ENCODE peak calls at places on chromosomes 3 and 15, in ten cellular contexts. U, C, H, W, N, E, Z, G, J and S are unnamed samples.

GRCh38 chr3:71962561-71963240 is 177.8 kb upstream of the PROK2 start:
- DNase-seq in U (no peak), C (no peak), H (no peak), W (no peak), N (no peak), E (no peak), Z (no peak), G (no peak), J (no peak), S (no peak)

GRCh38 chr15:78335985-78336384 is 4.2 kb upstream of the CRABP1 start:
- DNase-seq in U (no peak), C (no peak), H (no peak), W (no peak), N (no peak), E (no peak), Z (no peak), G (no peak), J (no peak), S (no peak)

GRCh38 chr3:31934018-31934417 is 47.0 kb downstream of the OSBPL10 start:
- DNase-seq in U (no peak), C (no peak), H (no peak), W (no peak), N (no peak), E (peak; percentile 40), Z (no peak), G (no peak), J (no peak), S (no peak)

GRCh38 chr15:27679203-27679602 is 419.9 kb downstream of the OCA2 start:
- DNase-seq in U (no peak), C (no peak), H (no peak), W (no peak), N (no peak), E (no peak), Z (no peak), G (no peak), J (no peak), S (no peak)

GRCh38 chr3:171551296-171551695 is 91.1 kb upstream of the TNIK start:
- DNase-seq in U (no peak), C (no peak), H (no peak), W (no peak), N (no peak), E (no peak), Z (no peak), G (no peak), J (no peak), S (no peak)

GRCh38 chr3:10400050-10400748 is 79.3 kb upstream of the SEC13 start:
- DNase-seq in U (no peak), C (no peak), H (no peak), W (no peak), N (no peak), E (no peak), Z (no peak), G (no peak), J (no peak), S (no peak)

GRCh38 chr3:37938011-37938410 is 52.6 kb upstream of the VILL start:
- DNase-seq in U (no peak), C (no peak), H (no peak), W (no peak), N (no peak), E (no peak), Z (no peak), G (no peak), J (no peak), S (no peak)

GRCh38 chr15:85766007-85766831 is 28.5 kb downstream of the KLHL25 start:
- DNase-seq in U (no peak), C (no peak), H (no peak), W (no peak), N (no peak), E (no peak), Z (no peak), G (no peak), J (no peak), S (no peak)

GRCh38 chr15:75138016-75138999 is 63.4 kb upstream of the C15orf39 start:
- DNase-seq in U (no peak), C (no peak), H (no peak), W (no peak), N (no peak), E (peak; percentile 40), Z (no peak), G (no peak), J (no peak), S (no peak)

GRCh38 chr3:60696559-60697125 is 554.6 kb downstream of the FHIT start:
- DNase-seq in U (no peak), C (no peak), H (no peak), W (no peak), N (no peak), E (no peak), Z (no peak), G (no peak), J (no peak), S (no peak)

GRCh38 chr3:196740476-196741400 is 1.1 kb downstream of the PAK2 start:
- DNase-seq in U (no peak), C (peak; percentile 15), H (peak; percentile 18), W (peak; percentile 17), N (no peak), E (peak; percentile 66), Z (no peak), G (no peak), J (no peak), S (no peak)

GRCh38 chr3:32493437-32494414 is 8.9 kb downstream of the CMTM6 start:
- DNase-seq in U (no peak), C (no peak), H (no peak), W (no peak), N (no peak), E (peak; percentile 47), Z (no peak), G (no peak), J (no peak), S (no peak)

GRCh38 chr3:135040321-135041110 is 245.5 kb downstream of the EPHB1 start:
- DNase-seq in U (no peak), C (no peak), H (no peak), W (no peak), N (no peak), E (no peak), Z (no peak), G (no peak), J (no peak), S (no peak)

GRCh38 chr3:167700046-167700445 is 34.6 kb downstream of the PDCD10 start:
- DNase-seq in U (no peak), C (no peak), H (no peak), W (no peak), N (no peak), E (no peak), Z (no peak), G (no peak), J (no peak), S (no peak)

GRCh38 chr3:38723569-38724391 is 74.3 kb upstream of the SCN5A start:
- DNase-seq in U (no peak), C (no peak), H (no peak), W (peak; percentile 57), N (no peak), E (peak; percentile 12), Z (no peak), G (no peak), J (no peak), S (peak; percentile 5)

GRCh38 chr15:88663216-88663615 is 24.4 kb downstream of the ISG20 start:
- DNase-seq in U (peak; percentile 53), C (no peak), H (no peak), W (no peak), N (no peak), E (peak; percentile 34), Z (peak; percentile 25), G (no peak), J (no peak), S (peak; percentile 74)

GRCh38 chr3:132592211-132592610 is 4.9 kb upstream of the ACKR4 start:
- DNase-seq in U (no peak), C (no peak), H (no peak), W (no peak), N (no peak), E (no peak), Z (no peak), G (no peak), J (no peak), S (no peak)

GRCh38 chr3:123758081-123758564 is 126.0 kb downstream of the MYLK start:
- DNase-seq in U (no peak), C (no peak), H (no peak), W (no peak), N (no peak), E (no peak), Z (no peak), G (no peak), J (no peak), S (no peak)
- H3K27ac ChIP-seq in U (no peak overlapping the region), C (no peak overlapping the region), H (no peak overlapping the region), W (no peak overlapping the region), N (no peak overlapping the region), E (no peak overlapping the region), Z (no peak overlapping the region), G (no peak overlapping the region), J (no peak overlapping the region), S (peak overlapping the region; percentile 76)

GRCh38 chr3:113557374-113557773 is 25.0 kb downstream of the SIDT1 start:
- DNase-seq in U (no peak), C (no peak), H (no peak), W (no peak), N (no peak), E (peak; percentile 54), Z (no peak), G (no peak), J (peak; percentile 16), S (no peak)
- TF ChIP-seq CTCF in U (no peak), C (no peak), H (no peak), W (no peak), N (no peak), E (peak; percentile 28), Z (no peak), G (peak; percentile 26), J (peak; percentile 15), S (no peak)

GRCh38 chr15:25793354-25794050 is 69.6 kb downstream of the ATP10A start:
- DNase-seq in U (peak; percentile 60), C (no peak), H (no peak), W (no peak), N (peak; percentile 20), E (no peak), Z (no peak), G (no peak), J (no peak), S (no peak)
- H3K27ac ChIP-seq in U (peak overlapping the region; percentile 2), C (no peak overlapping the region), H (no peak overlapping the region), W (no peak overlapping the region), N (no peak overlapping the region), E (no peak overlapping the region), Z (no peak overlapping the region), G (no peak overlapping the region), J (no peak overlapping the region), S (no peak overlapping the region)

GRCh38 chr3:26347150-26347549 is 275.4 kb upstream of the LRRC3B start:
- DNase-seq in U (no peak), C (no peak), H (no peak), W (no peak), N (no peak), E (no peak), Z (no peak), G (no peak), J (no peak), S (no peak)
- TF ChIP-seq CTCF in U (no peak), C (no peak), H (no peak), W (no peak), N (no peak), E (no peak), Z (no peak), G (no peak), J (no peak), S (no peak)